ENCODE peak calls at places on chromosomes 7 and 10, in eight cellular contexts. T is fibroblast of mammary gland, R is nephron progenitor cell, F is HCT116, B is GM20000, V is AG04450, N is breast epithelium, S is uterus. G is an unnamed sample.

GRCh38 chr7:70093496-70093895 is 495.2 kb downstream of the AUTS2 start:
- DNase-seq in T (peak; percentile 38), R (no peak), F (no peak), B (no peak), V (no peak), N (no peak), S (no peak), G (no peak)

GRCh38 chr10:121598261-121599249 is at the start of gene FGFR2:
- DNase-seq in T (peak; percentile 17), R (peak; percentile 96), F (peak; percentile 56), B (peak; percentile 88), V (no peak), N (peak; percentile 86), S (peak; percentile 81), G (peak; percentile 87)

GRCh38 chr7:94423865-94424264 is 29.2 kb downstream of the COL1A2 start:
- DNase-seq in T (peak; percentile 90), R (no peak), F (no peak), B (no peak), V (peak; percentile 42), N (no peak), S (no peak), G (no peak)

GRCh38 chr10:3468919-3469638 is 296.5 kb upstream of the PITRM1 start:
- DNase-seq in T (peak; percentile 98), R (no peak), F (peak; percentile 44), B (no peak), V (peak; percentile 94), N (no peak), S (peak; percentile 69), G (no peak)

GRCh38 chr10:131556061-131556896 is 244.8 kb upstream of the TCERG1L start:
- DNase-seq in T (no peak), R (no peak), F (no peak), B (no peak), V (no peak), N (no peak), S (no peak), G (no peak)

GRCh38 chr7:43583424-43584199 is 704 bp downstream of the STK17A start:
- DNase-seq in T (peak; percentile 35), R (peak; percentile 69), F (no peak), B (no peak), V (no peak), N (peak; percentile 56), S (peak; percentile 59), G (peak; percentile 59)

GRCh38 chr10:90136731-90137316 is 435.4 kb downstream of the KIF20B start:
- DNase-seq in T (peak; percentile 36), R (peak; percentile 16), F (peak; percentile 65), B (no peak), V (no peak), N (no peak), S (no peak), G (no peak)

GRCh38 chr7:34327681-34328080 is 330.3 kb upstream of the NPSR1 start:
- DNase-seq in T (peak; percentile 6), R (no peak), F (no peak), B (no peak), V (no peak), N (no peak), S (no peak), G (no peak)

GRCh38 chr7:155676052-155676451 is 31.6 kb downstream of the RBM33 start:
- DNase-seq in T (no peak), R (no peak), F (no peak), B (no peak), V (no peak), N (no peak), S (no peak), G (no peak)

GRCh38 chr7:76262683-76263402 is 39.6 kb upstream of the HSPB1 start:
- DNase-seq in T (peak; percentile 67), R (peak; percentile 76), F (peak; percentile 69), B (peak; percentile 78), V (peak; percentile 16), N (no peak), S (peak; percentile 36), G (peak; percentile 80)

GRCh38 chr10:112456533-112456932 is 9.5 kb downstream of the VTI1A start:
- DNase-seq in T (no peak), R (no peak), F (no peak), B (no peak), V (no peak), N (no peak), S (no peak), G (no peak)

GRCh38 chr10:3452234-3452633 is 279.7 kb upstream of the PITRM1 start:
- DNase-seq in T (peak; percentile 97), R (no peak), F (no peak), B (no peak), V (peak; percentile 94), N (no peak), S (no peak), G (no peak)

GRCh38 chr7:24432677-24433076 is 140.6 kb upstream of the PALS2 start:
- DNase-seq in T (no peak), R (no peak), F (no peak), B (no peak), V (no peak), N (no peak), S (no peak), G (no peak)

DNA sequence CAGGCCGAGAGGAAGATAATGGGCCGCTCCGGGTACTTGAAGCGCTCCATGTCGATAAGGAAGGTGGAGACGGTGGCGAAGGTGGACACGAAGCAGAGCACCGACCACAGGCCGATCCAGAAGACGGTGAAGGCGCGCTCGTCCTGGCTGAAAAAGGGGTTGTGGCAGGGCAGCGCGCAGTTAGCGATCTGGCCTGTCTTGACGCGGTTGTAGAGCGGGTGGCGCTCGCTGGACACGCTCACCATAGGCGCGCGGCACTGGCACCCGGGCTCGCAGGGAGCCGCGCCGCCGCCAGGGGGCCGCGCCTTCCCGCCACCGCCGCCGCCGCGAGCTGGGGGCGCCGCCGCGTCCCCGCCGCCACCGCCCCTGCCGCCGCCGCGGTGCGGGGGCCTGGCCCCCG is 1.6 kb downstream of the FZD8 start:
- DNase-seq in T (peak; percentile 65), R (peak; percentile 78), F (no peak), B (peak; percentile 86), V (peak; percentile 20), N (peak; percentile 54), S (peak; percentile 42), G (peak; percentile 82)
- TF ChIP-seq CTCF in T (no peak), R (peak; percentile 22), F (no peak), B (peak; percentile 41), V (peak; percentile 28), N (peak; percentile 7), S (peak; percentile 60), G (peak; percentile 55)

DNA sequence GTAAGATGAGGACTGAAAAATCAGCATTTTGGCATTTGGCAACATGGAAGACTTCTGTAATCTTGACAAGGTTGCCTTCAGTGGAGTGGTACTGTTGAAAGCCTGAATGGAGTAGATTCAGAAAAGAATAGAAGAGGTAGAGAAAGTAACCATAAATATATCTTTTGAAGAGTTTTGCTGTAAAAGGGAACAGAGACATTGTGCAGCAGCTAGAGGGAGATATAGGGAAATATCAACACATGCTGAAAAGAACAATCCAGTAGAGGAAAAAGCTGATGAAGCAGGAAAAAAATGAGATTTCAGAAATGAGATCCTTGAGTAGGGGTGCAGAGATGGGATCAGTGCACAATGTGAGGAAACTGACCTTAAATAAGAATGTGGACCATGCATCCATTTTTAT is 60.0 kb downstream of the RAPGEF5 start:
- DNase-seq in T (peak; percentile 3), R (no peak), F (no peak), B (no peak), V (no peak), N (no peak), S (no peak), G (no peak)
- TF ChIP-seq CTCF in T (peak; percentile 26), R (no peak), F (peak; percentile 13), B (peak; percentile 1), V (peak; percentile 48), N (no peak), S (no peak), G (no peak)

DNA sequence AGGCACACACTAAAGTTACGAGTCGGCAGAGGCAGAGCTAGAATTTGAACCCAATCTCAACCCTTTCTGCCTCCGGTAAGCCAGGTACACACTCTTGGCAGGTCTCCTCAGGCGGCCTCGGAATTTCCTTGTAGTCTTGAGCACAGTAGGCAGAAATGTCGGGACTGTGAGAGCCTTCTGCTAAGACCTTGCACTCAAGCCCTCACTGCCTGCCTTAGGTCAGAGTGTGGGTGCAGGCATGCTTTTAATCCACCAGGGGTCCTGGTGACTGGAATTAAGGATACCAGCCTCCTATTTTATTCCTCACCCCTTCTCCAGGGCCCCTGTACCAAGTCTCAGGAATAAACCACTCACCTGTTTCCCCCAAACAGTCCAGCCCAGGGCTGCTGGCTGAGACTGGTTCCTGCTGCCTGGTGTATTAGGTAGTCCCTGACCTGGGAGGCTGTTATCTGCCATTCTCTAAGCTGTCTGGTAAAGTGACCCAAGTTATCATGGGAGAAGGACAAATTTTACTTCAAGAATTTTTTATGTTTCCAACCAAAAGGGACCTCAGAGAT is 855 bp downstream of the ATP6V1F start:
- DNase-seq in T (peak; percentile 76), R (peak; percentile 58), F (peak; percentile 56), B (peak; percentile 80), V (peak; percentile 48), N (no peak), S (no peak), G (peak; percentile 65)
- TF ChIP-seq CTCF in T (peak; percentile 61), R (peak; percentile 48), F (no peak), B (peak; percentile 33), V (peak; percentile 68), N (peak; percentile 34), S (peak; percentile 23), G (peak; percentile 70)

GRCh38 chr10:43100366-43100765 is 23.5 kb downstream of the RET start:
- DNase-seq in T (no peak), R (no peak), F (no peak), B (no peak), V (no peak), N (no peak), S (no peak), G (no peak)
- TF ChIP-seq CTCF in T (no peak), R (no peak), F (no peak), B (no peak), V (no peak), N (no peak), S (no peak), G (no peak)

GRCh38 chr7:15378494-15378893 is 183.3 kb downstream of the AGMO start:
- DNase-seq in T (no peak), R (no peak), F (no peak), B (no peak), V (no peak), N (no peak), S (no peak), G (no peak)
- TF ChIP-seq CTCF in T (no peak), R (no peak), F (no peak), B (no peak), V (no peak), N (no peak), S (no peak), G (no peak)

DNA sequence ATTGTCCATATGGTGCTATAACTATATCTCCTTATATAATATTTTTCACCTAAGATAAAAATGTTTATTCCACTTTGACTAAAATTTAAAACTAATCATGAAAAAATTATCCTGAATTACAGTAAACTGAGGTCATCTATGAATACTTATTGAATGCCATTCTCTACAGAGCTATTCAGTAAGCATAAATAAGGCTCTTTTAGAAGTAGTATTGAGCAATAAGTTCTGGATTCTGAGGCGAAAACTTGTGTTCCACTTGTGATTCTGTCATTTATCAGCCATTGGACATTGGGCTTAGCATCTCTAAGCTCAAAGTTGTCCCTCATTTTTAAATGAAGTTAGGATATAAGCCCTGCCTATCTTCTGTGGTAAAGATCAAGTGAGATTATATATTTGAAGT is 130.8 kb downstream of the WNT2 start:
- DNase-seq in T (no peak), R (no peak), F (no peak), B (no peak), V (no peak), N (no peak), S (no peak), G (no peak)
- TF ChIP-seq CTCF in T (no peak), R (no peak), F (no peak), B (no peak), V (no peak), N (no peak), S (no peak), G (no peak)